ENCODE peak calls at places on chromosomes 16 and 17, in nine cellular contexts. One of them, this sample, is unnamed.
A peak's percentile ranks its signal among the peaks of the same experiment; 100 is the strongest.

GRCh38 chr17:9269350-9270035 is 248.2 kb downstream of the NTN1 start:
- DNase-seq in psoas muscle: no peak
- DNase-seq in amygdala: no peak
- DNase-seq in left ventricle myocardium inferior: no peak
- DNase-seq in HEK293T: no peak
- DNase-seq in NCI-H345: no peak
- DNase-seq in HFF-Myc: no peak
- DNase-seq in HTR-8/SVneo: no peak
- DNase-seq in GM12865: no peak
- DNase-seq in this sample: peak; percentile 67

GRCh38 chr17:57021226-57021940 is 43.5 kb downstream of the SCPEP1 start:
- DNase-seq in psoas muscle: no peak
- DNase-seq in amygdala: no peak
- DNase-seq in left ventricle myocardium inferior: no peak
- DNase-seq in HEK293T: no peak
- DNase-seq in NCI-H345: peak; percentile 37
- DNase-seq in HFF-Myc: no peak
- DNase-seq in HTR-8/SVneo: no peak
- DNase-seq in GM12865: no peak
- DNase-seq in this sample: no peak

GRCh38 chr16:73095885-73096341 is 48.0 kb upstream of the ZFHX3 start:
- DNase-seq in psoas muscle: no peak
- DNase-seq in amygdala: no peak
- DNase-seq in left ventricle myocardium inferior: no peak
- DNase-seq in HEK293T: peak; percentile 80
- DNase-seq in NCI-H345: peak; percentile 52
- DNase-seq in HFF-Myc: no peak
- DNase-seq in HTR-8/SVneo: no peak
- DNase-seq in GM12865: no peak
- DNase-seq in this sample: no peak

GRCh38 chr16:75555213-75555706 is 792 bp downstream of the TMEM231 start:
- DNase-seq in psoas muscle: peak; percentile 83
- DNase-seq in amygdala: peak; percentile 31
- DNase-seq in left ventricle myocardium inferior: peak; percentile 84
- DNase-seq in HEK293T: peak; percentile 87
- DNase-seq in NCI-H345: peak; percentile 57
- DNase-seq in HFF-Myc: peak; percentile 87
- DNase-seq in HTR-8/SVneo: peak; percentile 96
- DNase-seq in GM12865: peak; percentile 79
- DNase-seq in this sample: peak; percentile 93

GRCh38 chr16:3183445-3184139 is 4.4 kb upstream of the OR1F1 start:
- DNase-seq in psoas muscle: no peak
- DNase-seq in amygdala: no peak
- DNase-seq in left ventricle myocardium inferior: no peak
- DNase-seq in HEK293T: no peak
- DNase-seq in NCI-H345: no peak
- DNase-seq in HFF-Myc: no peak
- DNase-seq in HTR-8/SVneo: no peak
- DNase-seq in GM12865: no peak
- DNase-seq in this sample: no peak

GRCh38 chr17:21245703-21246102 is 7.5 kb downstream of the NATD1 start:
- DNase-seq in psoas muscle: peak; percentile 90
- DNase-seq in amygdala: no peak
- DNase-seq in left ventricle myocardium inferior: no peak
- DNase-seq in HEK293T: no peak
- DNase-seq in NCI-H345: no peak
- DNase-seq in HFF-Myc: no peak
- DNase-seq in HTR-8/SVneo: no peak
- DNase-seq in GM12865: no peak
- DNase-seq in this sample: no peak

GRCh38 chr16:78494674-78495073 is 395.2 kb downstream of the WWOX start:
- DNase-seq in psoas muscle: no peak
- DNase-seq in amygdala: no peak
- DNase-seq in left ventricle myocardium inferior: no peak
- DNase-seq in HEK293T: no peak
- DNase-seq in NCI-H345: no peak
- DNase-seq in HFF-Myc: no peak
- DNase-seq in HTR-8/SVneo: no peak
- DNase-seq in GM12865: no peak
- DNase-seq in this sample: no peak

GRCh38 chr16:82882982-82883863 is 256.5 kb downstream of the CDH13 start:
- DNase-seq in psoas muscle: no peak
- DNase-seq in amygdala: no peak
- DNase-seq in left ventricle myocardium inferior: no peak
- DNase-seq in HEK293T: no peak
- DNase-seq in NCI-H345: no peak
- DNase-seq in HFF-Myc: no peak
- DNase-seq in HTR-8/SVneo: no peak
- DNase-seq in GM12865: no peak
- DNase-seq in this sample: no peak

GRCh38 chr16:53744449-53744848 is 40.5 kb downstream of the FTO start:
- DNase-seq in psoas muscle: no peak
- DNase-seq in amygdala: no peak
- DNase-seq in left ventricle myocardium inferior: no peak
- DNase-seq in HEK293T: no peak
- DNase-seq in NCI-H345: no peak
- DNase-seq in HFF-Myc: no peak
- DNase-seq in HTR-8/SVneo: no peak
- DNase-seq in GM12865: peak; percentile 9
- DNase-seq in this sample: no peak

GRCh38 chr16:35533683-35534082 is 2074.3 kb downstream of the TP53TG3F start:
- DNase-seq in psoas muscle: no peak
- DNase-seq in amygdala: no peak
- DNase-seq in left ventricle myocardium inferior: no peak
- DNase-seq in HEK293T: no peak
- DNase-seq in NCI-H345: no peak
- DNase-seq in HFF-Myc: no peak
- DNase-seq in HTR-8/SVneo: no peak
- DNase-seq in GM12865: no peak
- DNase-seq in this sample: no peak

GRCh38 chr16:73036074-73036826 is 11.7 kb downstream of the ZFHX3 start:
- DNase-seq in psoas muscle: no peak
- DNase-seq in amygdala: no peak
- DNase-seq in left ventricle myocardium inferior: no peak
- DNase-seq in HEK293T: no peak
- DNase-seq in NCI-H345: no peak
- DNase-seq in HFF-Myc: no peak
- DNase-seq in HTR-8/SVneo: no peak
- DNase-seq in GM12865: peak; percentile 91
- DNase-seq in this sample: no peak

GRCh38 chr17:40121191-40121885 is 433 bp upstream of the MSL1 start:
- DNase-seq in psoas muscle: peak; percentile 74
- DNase-seq in amygdala: peak; percentile 62
- DNase-seq in left ventricle myocardium inferior: peak; percentile 51
- DNase-seq in HEK293T: peak; percentile 25
- DNase-seq in NCI-H345: peak; percentile 53
- DNase-seq in HFF-Myc: no peak
- DNase-seq in HTR-8/SVneo: no peak
- DNase-seq in GM12865: peak; percentile 37
- DNase-seq in this sample: no peak

GRCh38 chr17:50689956-50690886 is 17.5 kb downstream of the ANKRD40 start:
- DNase-seq in psoas muscle: no peak
- DNase-seq in amygdala: no peak
- DNase-seq in left ventricle myocardium inferior: no peak
- DNase-seq in HEK293T: no peak
- DNase-seq in NCI-H345: no peak
- DNase-seq in HFF-Myc: no peak
- DNase-seq in HTR-8/SVneo: no peak
- DNase-seq in GM12865: no peak
- DNase-seq in this sample: peak; percentile 57

GRCh38 chr16:75575976-75576375 is 9.8 kb downstream of the GABARAPL2 start:
- DNase-seq in psoas muscle: no peak
- DNase-seq in amygdala: no peak
- DNase-seq in left ventricle myocardium inferior: no peak
- DNase-seq in HEK293T: no peak
- DNase-seq in NCI-H345: no peak
- DNase-seq in HFF-Myc: no peak
- DNase-seq in HTR-8/SVneo: no peak
- DNase-seq in GM12865: no peak
- DNase-seq in this sample: no peak

GRCh38 chr17:75873587-75874322 is 4.6 kb downstream of the TRIM47 start:
- DNase-seq in psoas muscle: no peak
- DNase-seq in amygdala: no peak
- DNase-seq in left ventricle myocardium inferior: no peak
- DNase-seq in HEK293T: no peak
- DNase-seq in NCI-H345: no peak
- DNase-seq in HFF-Myc: no peak
- DNase-seq in HTR-8/SVneo: no peak
- DNase-seq in GM12865: no peak
- DNase-seq in this sample: no peak

GRCh38 chr17:32222621-32223020 is 43.0 kb upstream of the RHBDL3 start:
- DNase-seq in psoas muscle: no peak
- DNase-seq in amygdala: no peak
- DNase-seq in left ventricle myocardium inferior: no peak
- DNase-seq in HEK293T: no peak
- DNase-seq in NCI-H345: no peak
- DNase-seq in HFF-Myc: no peak
- DNase-seq in HTR-8/SVneo: peak; percentile 20
- DNase-seq in GM12865: no peak
- DNase-seq in this sample: no peak